ENCODE peak calls at places on chromosomes 12 and 14, in four cellular contexts. F is dorsolateral prefrontal cortex, D is body of pancreas, C is fibroblast of lung. Q is an unnamed sample.

GRCh38 chr12:91381309-91381804 is 198.7 kb upstream of the DCN start:
- DNase-seq in F (peak; percentile 68), D (peak; percentile 28), C (peak; percentile 90), Q (no peak)

GRCh38 chr14:89418976-89419375 is 1.9 kb upstream of the FOXN3 start:
- DNase-seq in F (no peak), D (no peak), C (no peak), Q (no peak)

GRCh38 chr12:54021432-54022013 is 6.7 kb upstream of the HOXC6 start:
- DNase-seq in F (no peak), D (no peak), C (no peak), Q (no peak)

GRCh38 chr12:51818567-51819300 is 29.8 kb downstream of the FIGNL2 start:
- DNase-seq in F (no peak), D (no peak), C (peak; percentile 86), Q (no peak)

GRCh38 chr12:32671930-32672785 is 6.9 kb upstream of the DNM1L start:
- DNase-seq in F (no peak), D (peak; percentile 27), C (peak; percentile 70), Q (no peak)

GRCh38 chr12:106195638-106196037 is 52.2 kb downstream of the CKAP4 start:
- DNase-seq in F (peak; percentile 56), D (peak; percentile 50), C (peak; percentile 69), Q (no peak)

GRCh38 chr12:22169281-22169824 is 123.3 kb downstream of the CMAS start:
- DNase-seq in F (no peak), D (no peak), C (no peak), Q (no peak)

GRCh38 chr12:52903855-52904508 is 894 bp downstream of the KRT8 start:
- DNase-seq in F (no peak), D (peak; percentile 82), C (peak; percentile 67), Q (no peak)

GRCh38 chr12:46369095-46369473 is 3.5 kb downstream of the SLC38A2 start:
- DNase-seq in F (no peak), D (no peak), C (no peak), Q (no peak)

DNA sequence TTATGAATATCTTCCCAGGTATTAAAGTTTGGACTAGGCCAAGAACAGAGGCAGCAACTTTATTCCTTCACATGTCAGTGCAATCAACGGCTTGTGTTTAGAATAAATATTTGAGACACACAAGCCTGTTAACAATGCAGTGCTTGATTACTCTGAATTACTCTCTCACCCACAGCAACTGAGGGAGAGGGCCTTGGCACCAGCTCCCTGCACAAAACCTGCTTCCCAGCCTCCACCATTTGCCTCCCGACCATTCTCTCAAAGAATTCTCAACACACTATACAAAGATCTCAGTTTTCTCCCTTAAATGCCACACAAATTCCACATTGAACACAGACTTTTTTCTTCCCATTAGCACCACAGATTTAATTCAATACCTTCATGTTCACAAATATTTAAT is 77.0 kb downstream of the STON2 start:
- DNase-seq in F (no peak), D (no peak), C (no peak), Q (no peak)
- H3K4me3 ChIP-seq in F (no peak overlapping the region), D (no peak overlapping the region), C (no peak overlapping the region), Q (no peak overlapping the region)

GRCh38 chr14:93103392-93104080 is 12.2 kb downstream of the ITPK1 start:
- DNase-seq in F (no peak), D (no peak), C (no peak), Q (peak; percentile 82)
- H3K27ac ChIP-seq in F (no peak overlapping the region), D (no peak overlapping the region), C (no peak overlapping the region), Q (peak overlapping the region; percentile 74)

GRCh38 chr12:122061253-122061652 is 17.3 kb upstream of the MLXIP start:
- DNase-seq in F (no peak), D (no peak), C (no peak), Q (no peak)

GRCh38 chr12:122062832-122063690 is 15.5 kb upstream of the MLXIP start:
- DNase-seq in F (no peak), D (peak; percentile 72), C (peak; percentile 61), Q (no peak)

GRCh38 chr12:122064780-122065588 is 13.6 kb upstream of the MLXIP start:
- DNase-seq in F (no peak), D (peak; percentile 58), C (peak; percentile 88), Q (no peak)

GRCh38 chr12:122064034-122064777 is 14.3 kb upstream of the MLXIP start:
- DNase-seq in F (peak; percentile 89), D (peak; percentile 98), C (peak; percentile 89), Q (no peak)

DNA sequence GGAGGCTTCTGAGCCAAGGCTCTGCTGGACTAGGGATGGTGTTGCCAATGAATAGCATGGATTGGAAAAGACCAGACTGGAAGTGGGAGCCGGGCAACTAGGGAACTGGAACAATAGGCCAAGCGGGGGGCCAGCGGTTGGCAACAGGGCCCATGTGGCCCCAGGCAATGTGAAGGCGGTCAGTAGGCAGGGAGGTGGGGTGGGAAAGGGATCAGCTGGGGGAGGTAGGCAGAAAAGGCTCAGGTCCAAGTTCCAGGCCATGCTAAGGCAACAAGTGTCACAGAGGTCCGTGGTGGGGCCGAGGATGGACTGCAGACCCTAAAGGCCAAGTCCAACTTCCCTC is 14.9 kb upstream of the MLXIP start:
- DNase-seq in F (no peak), D (peak; percentile 70), C (no peak), Q (no peak)
- H3K4me3 ChIP-seq in F (no peak overlapping the region), D (no peak overlapping the region), C (no peak overlapping the region), Q (no peak overlapping the region)

GRCh38 chr12:82800185-82800584 is 113.5 kb downstream of the TMTC2 start:
- DNase-seq in F (no peak), D (no peak), C (no peak), Q (no peak)

GRCh38 chr12:82803201-82803600 is 116.5 kb downstream of the TMTC2 start:
- DNase-seq in F (no peak), D (no peak), C (no peak), Q (no peak)

GRCh38 chr12:82801951-82802610 is 115.4 kb downstream of the TMTC2 start:
- DNase-seq in F (no peak), D (no peak), C (no peak), Q (no peak)

GRCh38 chr12:82805812-82806497 is 119.2 kb downstream of the TMTC2 start:
- DNase-seq in F (no peak), D (no peak), C (peak; percentile 64), Q (no peak)

DNA sequence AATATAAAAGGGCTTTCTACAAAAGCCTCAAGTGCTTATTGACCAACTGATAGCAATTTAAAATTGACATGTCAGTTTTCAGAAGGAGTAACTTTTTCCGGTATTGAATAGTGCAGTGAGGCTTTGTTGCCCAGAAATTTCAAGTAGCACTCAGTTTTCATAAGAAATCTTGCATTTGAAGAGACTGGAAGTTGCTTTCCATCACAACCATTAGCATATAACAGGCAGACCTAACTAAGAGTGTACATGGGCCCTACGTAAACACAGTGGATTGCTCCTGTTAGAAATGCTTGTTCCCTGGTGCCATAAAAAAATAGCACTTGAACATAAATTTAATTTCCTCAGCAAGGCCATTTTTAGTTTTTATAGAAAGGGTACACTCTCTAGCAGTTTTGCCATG is 117.9 kb downstream of the TMTC2 start:
- DNase-seq in F (no peak), D (no peak), C (no peak), Q (no peak)
- H3K27ac ChIP-seq in F (peak overlapping the region; percentile 39), D (peak overlapping the region; percentile 68), C (no peak overlapping the region), Q (no peak overlapping the region)

DNA sequence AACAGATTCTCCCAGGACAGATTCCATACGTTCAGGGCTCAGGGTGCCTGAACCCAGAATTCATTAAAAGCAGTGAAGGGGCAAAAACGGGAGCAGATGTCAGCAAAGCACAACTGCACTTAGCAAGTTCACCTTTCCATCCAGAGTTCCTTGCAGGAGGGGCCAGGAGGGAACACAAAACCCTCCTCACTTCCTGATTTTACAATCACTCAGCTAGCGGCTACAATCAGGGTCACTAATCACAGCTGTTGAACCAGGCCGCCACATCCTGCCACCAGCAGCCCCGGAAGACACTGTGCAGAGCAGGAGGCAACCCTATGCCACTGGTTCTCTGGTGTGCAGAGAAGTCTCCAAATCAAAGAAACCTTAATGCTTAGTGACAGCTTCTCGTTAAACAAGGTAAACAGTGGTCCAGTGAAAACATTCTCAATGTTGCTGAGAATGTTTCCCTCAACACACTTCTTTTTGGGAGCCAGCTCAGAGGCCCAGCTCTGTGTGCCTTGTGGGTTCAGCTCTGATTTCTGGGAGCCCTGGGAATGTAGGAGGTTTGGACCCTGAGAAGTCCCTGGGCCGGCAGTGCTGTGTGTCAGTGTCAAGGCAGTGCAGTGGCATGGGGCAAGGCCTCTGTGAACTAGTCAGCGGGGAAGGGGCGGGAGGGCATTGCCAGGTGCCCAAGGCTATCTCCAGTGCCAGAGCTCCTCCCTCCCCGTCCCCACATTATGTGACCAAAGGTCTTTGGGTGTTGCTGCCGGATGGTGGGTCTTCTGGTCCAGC is 54.5 kb downstream of the VCPKMT start:
- DNase-seq in F (no peak), D (no peak), C (peak; percentile 61), Q (peak; percentile 79)
- H3K4me3 ChIP-seq in F (no peak overlapping the region), D (no peak overlapping the region), C (no peak overlapping the region), Q (peak overlapping the region; percentile 61)

GRCh38 chr14:55127491-55127951 is 1.5 kb upstream of the LGALS3 start:
- DNase-seq in F (no peak), D (no peak), C (peak; percentile 83), Q (no peak)
- H3K27ac ChIP-seq in F (no peak overlapping the region), D (no peak overlapping the region), C (no peak overlapping the region), Q (no peak overlapping the region)

GRCh38 chr12:69065804-69066203 is 132.8 kb upstream of the CPM start:
- DNase-seq in F (no peak), D (no peak), C (no peak), Q (no peak)
- H3K4me3 ChIP-seq in F (no peak overlapping the region), D (no peak overlapping the region), C (no peak overlapping the region), Q (no peak overlapping the region)

Q was measured in CD8-positive, alpha-beta memory T cell.